ENCODE peak calls at places on chromosomes 7 and 10, in four cellular contexts. I is hepatocyte, V is cardiac muscle cell, C is right lobe of liver. P is an unnamed sample. For H3K4me1, the result is how much of the 10 kb centered on the place peaks cover.

GRCh38 chr10:99619851-99620712 is at the start of gene SLC25A28:
- DNase-seq in I (peak), V (peak), C (peak), P (peak)

GRCh38 chr7:30596043-30596641 is 1.5 kb downstream of the GARS1 start:
- DNase-seq in I (peak), V (no peak), C (no peak), P (no peak)

GRCh38 chr10:3071405-3072198 is 4.3 kb downstream of the PFKP start:
- DNase-seq in I (no peak), V (no peak), C (no peak), P (no peak)

GRCh38 chr10:63700935-63701263 is 179.7 kb downstream of the REEP3 start:
- DNase-seq in I (no peak), V (no peak), C (no peak), P (no peak)

GRCh38 chr10:29245476-29245875 is 43.4 kb upstream of the LYZL1 start:
- DNase-seq in I (no peak), V (no peak), C (no peak), P (no peak)

GRCh38 chr10:28434063-28434462 is 98.9 kb upstream of the WAC start:
- DNase-seq in I (no peak), V (no peak), C (no peak), P (no peak)

GRCh38 chr10:87705339-87705738 is 45.7 kb downstream of the PAPSS2 start:
- DNase-seq in I (no peak), V (no peak), C (no peak), P (no peak)

GRCh38 chr7:3238525-3239210 is 62.4 kb upstream of the SDK1 start:
- DNase-seq in I (no peak), V (no peak), C (no peak), P (no peak)

GRCh38 chr10:13961096-13961495 is 369.6 kb downstream of the FRMD4A start:
- DNase-seq in I (no peak), V (no peak), C (no peak), P (no peak)

GRCh38 chr7:132697032-132697431 is 120.8 kb upstream of the PLXNA4 start:
- DNase-seq in I (no peak), V (no peak), C (no peak), P (no peak)

GRCh38 chr10:120971671-120972070 is 120.5 kb downstream of the WDR11 start:
- DNase-seq in I (no peak), V (no peak), C (no peak), P (no peak)

GRCh38 chr10:102352066-102352715 is 43.3 kb upstream of the NFKB2 start:
- DNase-seq in I (peak), V (peak), C (peak), P (peak)

DNA sequence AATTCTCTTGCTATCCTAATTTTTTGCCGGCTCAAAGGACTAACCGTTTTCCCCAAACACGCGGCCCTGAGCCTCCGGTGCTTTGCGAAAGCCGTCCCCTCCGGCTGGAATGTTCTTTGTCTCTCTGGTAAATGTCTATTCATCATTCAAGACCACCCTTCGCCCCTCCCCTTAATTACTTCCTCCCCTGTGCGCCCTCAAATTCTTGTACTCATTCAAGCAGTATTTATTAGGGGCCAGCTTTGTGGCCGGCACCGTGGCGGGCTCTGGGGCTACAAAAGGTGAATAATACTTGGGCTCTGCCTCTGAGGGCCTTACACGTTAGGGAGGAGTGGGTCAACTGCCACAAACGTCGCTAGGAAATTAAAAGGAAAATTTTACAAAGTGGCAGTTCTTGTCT is 1.6 kb upstream of the MEST start:
- DNase-seq in I (no peak), V (no peak), C (no peak), P (no peak)
- H3K4me1 ChIP-seq in I (under half), V (under half), C (under half), P (under half)

GRCh38 chr7:26292768-26293560 is 1.3 kb downstream of the SNX10 start:
- DNase-seq in I (no peak), V (no peak), C (peak), P (peak)
- H3K4me3 ChIP-seq in I (no peak), V (no peak), C (peak), P (peak)

GRCh38 chr7:150476819-150477631 is 26.6 kb downstream of the GIMAP8 start:
- DNase-seq in I (no peak), V (no peak), C (no peak), P (no peak)
- H3K27ac ChIP-seq in I (no peak), V (no peak), C (no peak), P (no peak)

GRCh38 chr7:5479133-5479745 is 55.6 kb upstream of the TNRC18 start:
- DNase-seq in I (peak), V (no peak), C (no peak), P (no peak)
- H3K4me1 ChIP-seq in I (under half), V (under half), C (under half), P (under half)

DNA sequence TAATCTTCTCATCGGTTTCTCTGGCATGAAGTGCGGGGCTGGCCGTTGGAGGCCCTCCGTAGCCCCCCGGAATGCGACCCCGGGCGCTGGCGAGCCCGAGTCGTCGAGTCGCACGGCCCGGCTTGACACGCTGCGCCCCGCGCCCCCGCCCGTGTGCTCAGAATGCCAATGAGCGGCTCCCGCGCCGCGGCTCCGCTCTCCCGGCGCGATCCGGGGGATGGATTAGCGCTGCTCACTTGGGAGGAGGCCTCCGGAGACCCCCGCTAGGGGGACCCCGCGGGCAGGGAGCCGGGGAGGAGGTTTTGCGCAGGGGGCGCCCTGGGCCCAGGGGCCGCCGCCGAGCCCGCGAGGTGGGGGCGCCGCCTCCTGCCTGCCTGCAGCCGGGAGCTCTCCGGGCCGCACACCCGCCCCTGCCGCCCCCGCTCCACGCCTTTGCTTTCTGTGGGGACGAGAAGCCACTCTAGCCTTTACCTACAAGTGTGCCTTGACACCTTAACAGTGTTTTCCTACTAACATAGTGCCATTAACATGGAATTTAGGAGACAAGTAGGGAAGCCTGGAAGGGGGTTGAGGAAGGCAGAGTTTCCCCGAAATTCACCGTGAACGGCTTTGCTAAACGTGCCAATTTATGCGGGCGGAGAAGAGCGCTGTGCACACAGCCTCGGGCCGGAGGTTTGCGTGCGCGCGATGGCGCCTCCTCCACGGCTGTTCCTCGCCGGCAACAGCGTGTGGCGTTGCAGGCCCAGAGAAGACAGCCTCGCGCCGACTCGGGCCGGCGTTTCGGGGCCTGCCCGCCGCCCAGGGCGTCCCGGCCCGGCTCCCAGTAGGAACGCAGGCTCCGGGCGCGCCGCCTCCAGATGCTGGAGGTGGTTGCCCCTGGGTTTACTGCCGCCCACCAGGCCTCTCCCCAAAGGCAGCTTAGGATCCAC is 7.1 kb downstream of the SHH start:
- DNase-seq in I (peak), V (peak), C (no peak), P (peak)
- H3K4me3 ChIP-seq in I (peak), V (peak), C (no peak), P (peak)

DNA sequence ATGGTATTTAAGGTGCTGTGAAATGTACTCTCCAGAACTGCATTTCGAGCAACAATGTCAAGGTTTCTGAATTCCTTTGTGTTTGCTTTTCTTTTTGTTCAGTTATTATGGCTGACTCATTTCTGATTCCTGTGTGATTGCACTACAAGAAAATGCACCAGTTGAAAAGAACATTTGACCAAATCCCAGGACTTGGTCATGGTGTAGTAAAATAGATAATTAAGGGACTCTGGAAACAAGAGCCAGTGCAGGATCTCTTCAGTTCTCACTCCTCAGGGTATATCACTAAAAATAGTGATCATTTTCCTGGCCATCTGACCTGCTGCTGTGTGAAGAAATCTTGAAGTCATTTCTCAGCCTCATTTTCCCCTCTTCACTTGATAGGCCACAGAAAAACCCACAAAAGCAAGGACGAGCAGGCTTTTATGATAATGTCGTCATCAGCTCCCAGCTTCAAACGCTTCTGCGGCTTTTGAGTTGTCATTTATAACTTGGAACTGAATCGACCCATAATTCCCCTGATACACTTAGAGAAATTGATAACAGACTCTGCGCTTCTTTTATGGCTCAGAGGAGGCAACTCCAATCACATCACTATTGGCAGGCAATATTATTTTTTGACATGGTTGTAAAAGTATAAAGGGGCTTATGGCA is 274.7 kb downstream of the HDAC9 start:
- DNase-seq in I (no peak), V (no peak), C (no peak), P (no peak)
- H3K27ac ChIP-seq in I (peak), V (no peak), C (no peak), P (no peak)

DNA sequence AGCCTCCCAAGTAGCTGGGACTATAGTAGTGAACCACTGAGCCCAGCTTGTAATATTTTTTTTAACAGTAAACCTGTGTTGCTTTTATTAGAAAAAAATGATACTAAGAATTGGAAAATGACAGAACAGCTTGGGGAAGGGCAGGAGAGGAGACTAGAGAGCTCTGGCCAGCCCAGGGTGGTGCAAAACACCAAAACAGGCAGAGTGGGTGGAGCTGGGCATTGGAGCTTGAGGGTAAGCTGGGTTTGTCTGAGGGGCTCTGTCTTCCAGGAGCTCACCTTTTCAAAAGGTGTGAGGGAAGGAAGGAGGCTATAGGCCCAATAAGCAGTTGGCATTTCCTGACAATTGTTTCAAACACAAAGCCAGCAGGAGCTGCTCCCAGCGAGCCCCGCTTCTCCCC is 75.2 kb upstream of the DUSP5 start:
- DNase-seq in I (no peak), V (no peak), C (no peak), P (no peak)
- H3K4me1 ChIP-seq in I (under half), V (under half), C (under half), P (under half)

DNA sequence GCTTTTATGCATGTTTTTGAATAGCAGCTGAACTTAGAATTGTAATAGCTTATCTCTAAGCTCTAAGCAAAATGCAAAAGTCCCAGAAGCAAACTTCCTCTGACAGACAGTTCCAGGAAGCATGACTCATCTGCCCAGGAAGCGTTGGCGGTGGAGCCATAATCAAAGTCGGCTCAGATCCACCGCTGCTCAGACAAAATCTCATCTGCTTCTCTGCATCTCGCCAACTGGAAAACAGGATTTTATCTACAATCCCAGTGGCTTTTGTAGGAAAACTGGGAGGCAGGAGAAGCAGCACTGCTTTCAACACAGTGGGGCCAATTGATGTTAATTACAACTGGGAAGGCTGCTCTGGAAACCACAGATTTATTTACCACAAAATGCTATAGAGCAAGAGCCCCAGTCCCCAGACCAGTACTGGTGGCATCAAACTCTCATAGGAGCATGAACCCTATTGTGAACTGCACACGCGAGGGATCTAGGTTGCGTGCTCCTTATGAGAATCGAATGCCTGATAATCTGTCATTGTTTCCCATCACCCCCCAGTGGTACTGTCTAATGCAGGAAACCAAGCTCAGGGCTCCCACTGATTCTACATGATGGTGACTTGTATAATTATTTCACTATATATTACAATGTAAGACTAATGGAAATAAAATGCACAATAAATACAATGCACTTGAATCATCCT is 99.9 kb downstream of the CUBN start:
- DNase-seq in I (peak), V (no peak), C (peak), P (no peak)
- H3K4me3 ChIP-seq in I (no peak), V (no peak), C (no peak), P (no peak)

DNA sequence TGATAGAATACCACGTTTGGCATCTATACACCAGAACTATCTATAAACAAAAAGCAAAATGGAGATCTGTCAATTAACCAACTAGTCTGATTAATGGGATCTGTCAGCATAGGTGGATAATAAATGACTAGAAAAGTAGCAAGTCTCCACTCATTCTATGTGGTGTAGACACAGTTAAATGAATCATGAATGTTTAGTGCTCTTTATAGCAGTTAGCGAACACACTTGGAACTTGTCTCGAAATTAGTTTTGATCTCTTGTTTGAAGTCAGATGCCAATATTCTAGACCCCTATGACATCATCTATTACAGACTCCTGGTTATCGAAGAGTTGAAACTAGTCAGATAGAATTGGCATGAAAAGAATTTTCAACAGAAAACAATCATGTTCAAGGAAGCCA is 259.7 kb downstream of the AHR start:
- DNase-seq in I (no peak), V (no peak), C (no peak), P (no peak)
- H3K27ac ChIP-seq in I (peak), V (no peak), C (no peak), P (no peak)

P was measured in pancreas.